ENCODE peak calls at places on chromosomes 6 and 20, in six cellular contexts. I, J, U, G, D and L are unnamed samples. For H3K9me3 and H3K4me1, the result is how much of the 10 kb centered on the place peaks cover.

GRCh38 chr6:9520417-9521151 is 894.3 kb downstream of the TFAP2A start:
- DNase-seq in G (no peak), D (no peak), J (no peak), U (no peak), I (peak), L (no peak)

GRCh38 chr6:38508894-38509293 is 130.8 kb downstream of the BTBD9 start:
- DNase-seq in G (no peak), D (no peak), U (no peak), I (peak), J (no peak), L (no peak)

GRCh38 chr6:75317503-75318206 is 33.1 kb upstream of the TMEM30A start:
- DNase-seq in G (no peak), D (no peak), U (no peak), J (no peak), I (no peak), L (no peak)

GRCh38 chr20:22453244-22454080 is 130.9 kb downstream of the FOXA2 start:
- DNase-seq in J (no peak), I (peak), U (no peak), D (no peak), G (no peak), L (no peak)

GRCh38 chr20:31606928-31607639 is 2.0 kb downstream of the ID1 start:
- DNase-seq in I (peak), J (peak), U (no peak), G (no peak), D (no peak), L (no peak)

GRCh38 chr6:40631760-40632159 is 44.6 kb upstream of the LRFN2 start:
- DNase-seq in D (no peak), I (no peak), U (no peak), G (no peak), J (no peak), L (no peak)

GRCh38 chr20:24674921-24675605 is 205.6 kb downstream of the SYNDIG1 start:
- DNase-seq in I (no peak), U (no peak), G (peak), D (no peak), J (no peak), L (no peak)

GRCh38 chr20:36132802-36133211 is 21.7 kb upstream of the EPB41L1 start:
- DNase-seq in I (no peak), J (no peak), G (no peak), D (no peak), U (no peak), L (no peak)

GRCh38 chr6:46393161-46393939 is 97.9 kb downstream of the RCAN2 start:
- DNase-seq in D (no peak), J (no peak), I (no peak), G (no peak), U (no peak), L (no peak)

GRCh38 chr20:54515788-54516324 is 40.5 kb downstream of the DOK5 start:
- DNase-seq in J (no peak), G (no peak), I (no peak), U (no peak), D (no peak), L (no peak)

GRCh38 chr6:24775520-24776058 is 852 bp downstream of the GMNN start:
- DNase-seq in U (no peak), D (peak), I (peak), G (no peak), J (no peak), L (no peak)

GRCh38 chr20:7716286-7716972 is 223.8 kb downstream of the HAO1 start:
- DNase-seq in U (no peak), G (no peak), I (no peak), J (no peak), D (no peak), L (no peak)

GRCh38 chr6:34560366-34561226 is 4.5 kb upstream of the SPDEF start:
- DNase-seq in D (no peak), J (no peak), I (no peak), U (no peak), G (no peak), L (no peak)

GRCh38 chr20:2330090-2330695 is 34.4 kb downstream of the TGM3 start:
- DNase-seq in D (no peak), I (no peak), U (no peak), G (no peak), J (no peak), L (no peak)

GRCh38 chr20:25398363-25399037 is 7.9 kb upstream of the ABHD12 start:
- DNase-seq in G (no peak), U (no peak), I (no peak), J (no peak), D (no peak), L (no peak)

GRCh38 chr6:149990109-149990671 is 26.4 kb downstream of the ULBP1 start:
- DNase-seq in I (no peak), D (no peak), J (no peak), G (no peak), U (no peak), L (no peak)
- H3K4me3 ChIP-seq in I (no peak), D (peak), J (no peak), G (peak), U (peak), L (peak)

GRCh38 chr6:160804639-160805038 is 102.6 kb downstream of the PLG start:
- DNase-seq in G (no peak), D (no peak), I (no peak), U (no peak), J (no peak), L (no peak)
- H3K9me3 ChIP-seq in G (under half), D (under half), I (under half), U (under half), J (under half), L (under half)

DNA sequence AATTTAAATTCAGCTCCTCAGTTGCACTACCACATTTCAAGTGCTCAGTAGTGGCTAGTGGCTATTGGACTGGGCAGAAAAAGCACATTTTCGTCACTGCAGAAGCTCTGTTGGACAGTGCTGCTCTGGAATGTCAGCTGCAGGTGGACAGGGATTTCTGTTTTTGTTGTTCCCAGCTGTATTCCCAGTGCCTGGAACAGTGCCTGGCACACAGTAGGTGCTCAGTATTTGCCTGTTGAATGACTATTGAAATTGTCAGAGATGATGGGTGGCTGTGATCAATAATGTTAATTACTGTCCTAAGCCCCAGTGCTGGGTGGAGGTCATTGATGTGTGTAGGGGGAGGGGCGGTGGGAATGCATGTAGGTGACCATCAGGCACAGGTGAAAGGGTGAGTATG is 5.5 kb downstream of the CLPSL1 start:
- DNase-seq in U (no peak), J (no peak), I (no peak), D (no peak), G (no peak), L (no peak)
- H3K4me1 ChIP-seq in U (under half), J (under half), I (under half), D (under half), G (under half), L (under half)

DNA sequence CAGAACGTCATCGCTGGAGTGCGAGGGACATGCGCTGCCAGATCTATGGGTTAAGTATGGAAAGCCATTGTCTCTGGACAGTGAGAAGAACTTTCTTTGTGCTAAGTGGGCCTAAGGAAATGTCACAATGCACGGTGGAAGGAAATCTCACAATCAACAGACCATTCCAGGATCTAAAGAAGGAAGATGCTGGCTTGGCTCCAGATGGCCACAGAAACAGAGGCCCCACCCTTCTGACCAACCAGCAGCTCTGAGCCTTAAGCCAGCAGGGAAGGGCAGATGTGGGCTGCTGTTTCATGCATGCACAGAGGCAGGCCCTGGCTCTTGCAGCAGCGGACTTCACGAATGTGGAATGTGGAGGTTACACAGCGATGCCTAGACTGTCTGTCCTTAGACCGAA is 156.3 kb downstream of the SOBP start:
- DNase-seq in D (no peak), G (no peak), J (peak), U (no peak), I (no peak), L (no peak)
- H3K4me3 ChIP-seq in D (no peak), G (no peak), J (no peak), U (no peak), I (no peak), L (no peak)

GRCh38 chr20:41100001-41100480 is 37.3 kb upstream of the PLCG1 start:
- DNase-seq in J (no peak), G (no peak), D (no peak), U (no peak), I (no peak), L (no peak)

GRCh38 chr20:41098703-41099250 is 38.6 kb upstream of the PLCG1 start:
- DNase-seq in G (no peak), I (no peak), J (no peak), D (no peak), U (no peak), L (no peak)

DNA sequence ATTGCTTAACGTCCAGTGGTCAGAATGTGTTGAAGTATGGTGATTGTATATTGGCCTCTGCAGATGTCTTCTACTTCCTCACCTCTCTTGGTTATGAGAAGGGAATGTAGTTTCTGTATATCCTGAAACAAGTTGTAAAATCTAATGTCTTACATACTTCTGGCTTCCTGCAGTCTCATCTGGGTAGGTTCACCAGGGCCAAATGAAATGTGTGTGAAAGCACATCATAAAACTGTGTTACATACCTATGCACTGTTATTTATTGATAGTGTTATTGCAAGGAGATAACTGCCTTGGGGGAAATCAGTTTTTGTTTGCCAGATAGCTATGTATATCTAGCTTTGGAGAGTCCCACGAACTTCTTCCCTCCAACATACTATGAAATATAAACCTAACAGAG is 35.7 kb upstream of the PLCG1 start:
- DNase-seq in J (no peak), U (no peak), I (no peak), G (no peak), D (no peak), L (no peak)
- H3K9me3 ChIP-seq in J (under half), U (under half), I (under half), G (under half), D (under half), L (under half)

DNA sequence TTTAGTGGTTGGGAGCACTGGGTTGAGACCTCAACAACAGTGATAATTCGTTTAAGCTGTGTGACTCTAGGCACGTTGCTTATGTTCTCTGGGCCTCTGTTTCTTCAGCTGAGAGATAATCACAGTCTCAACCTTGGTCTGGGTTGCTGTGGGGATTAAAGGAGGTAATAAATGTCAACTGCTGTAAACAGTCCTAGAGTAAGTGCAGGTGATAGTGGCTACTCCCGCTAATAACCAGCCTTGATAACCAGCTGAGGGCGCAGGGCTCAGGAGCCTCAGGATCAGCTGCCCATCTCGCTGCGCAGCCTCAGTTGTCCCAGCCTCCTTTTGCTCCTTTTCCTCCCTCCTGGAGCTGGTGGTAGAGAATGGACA is 58.0 kb downstream of the JARID2 start:
- DNase-seq in D (no peak), I (no peak), J (no peak), G (no peak), U (no peak), L (no peak)
- H3K4me1 ChIP-seq in D (half or more), I (under half), J (half or more), G (under half), U (under half), L (under half)

GRCh38 chr20:49978685-49979029 is 4.1 kb upstream of the SNAI1 start:
- DNase-seq in U (no peak), D (no peak), I (no peak), G (no peak), J (no peak), L (no peak)
- H3K4me3 ChIP-seq in U (no peak), D (no peak), I (peak), G (no peak), J (peak), L (no peak)

DNA sequence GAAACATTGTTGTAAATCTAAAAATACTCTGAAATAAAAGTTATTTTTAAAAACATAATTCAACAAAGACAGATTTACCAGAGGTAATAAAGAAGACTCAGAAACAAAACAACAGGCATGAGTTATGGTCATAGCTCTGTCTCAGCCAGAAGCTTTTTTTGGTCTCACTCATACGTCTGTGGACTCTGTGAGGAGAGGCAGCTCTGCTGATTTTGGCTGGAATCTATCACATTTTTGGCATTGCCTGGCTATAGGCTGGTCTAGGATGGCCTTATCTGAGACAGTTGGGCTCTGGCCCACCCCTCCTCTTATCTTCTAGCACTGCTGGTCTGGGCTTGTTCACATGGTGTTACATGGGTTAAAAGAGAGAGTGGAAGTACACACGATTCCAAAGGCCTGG is 514.0 kb upstream of the BTBD3 start:
- DNase-seq in U (no peak), J (no peak), D (no peak), I (no peak), G (no peak), L (no peak)
- H3K9me3 ChIP-seq in U (under half), J (under half), D (under half), I (under half), G (under half), L (under half)

DNA sequence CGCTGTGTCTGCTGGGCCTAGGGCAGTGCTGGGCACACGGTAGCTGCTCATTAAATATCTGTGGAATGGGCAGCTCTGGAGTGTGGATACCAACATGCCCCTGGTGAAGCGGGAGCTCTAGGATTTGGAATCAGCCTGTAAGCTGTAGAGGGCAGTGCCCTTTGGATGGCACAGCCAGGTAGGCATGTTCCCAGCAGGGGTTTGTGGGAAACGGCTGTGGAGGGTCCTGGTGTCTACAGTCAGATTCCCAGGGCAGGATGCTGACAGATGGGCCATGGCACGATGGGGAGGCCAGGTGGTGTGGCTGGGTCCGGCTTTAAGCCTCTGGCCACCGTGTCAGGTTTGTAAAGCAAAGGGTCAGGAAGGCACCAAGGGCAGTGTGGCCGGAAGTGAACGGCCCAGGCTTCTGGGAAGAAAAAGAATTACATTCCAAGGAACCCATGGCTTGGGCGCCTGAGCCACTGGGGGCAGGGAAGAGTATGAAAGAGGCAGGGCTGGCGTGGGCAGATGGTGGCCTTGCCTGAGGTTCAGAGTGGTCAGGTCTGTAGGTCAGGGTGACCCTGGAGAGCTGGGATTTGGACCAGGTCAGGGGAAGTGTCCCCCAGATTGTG is 44.8 kb downstream of the UBE2V1 start:
- DNase-seq in J (no peak), G (no peak), U (no peak), D (no peak), I (no peak), L (no peak)
- H3K4me1 ChIP-seq in J (under half), G (under half), U (under half), D (under half), I (under half), L (under half)

GRCh38 chr6:27451660-27452390 is 21.1 kb downstream of the ZNF184 start:
- DNase-seq in J (no peak), I (no peak), D (no peak), G (no peak), U (no peak), L (no peak)
- H3K4me3 ChIP-seq in J (no peak), I (peak), D (no peak), G (no peak), U (no peak), L (no peak)